ENCODE peak calls at places on chromosome 12, in four cellular contexts. O is hepatocyte, I is head of caudate nucleus, L is cardiac muscle cell. Q is an unnamed sample.

GRCh38 chr12:54258286-54258685 is 21.6 kb downstream of the CBX5 start:
- DNase-seq in O (no peak), I (peak), L (no peak), Q (no peak)

GRCh38 chr12:26691234-26691970 is 141.6 kb downstream of the ITPR2 start:
- DNase-seq in O (peak), I (peak), L (peak), Q (peak)

GRCh38 chr12:66746489-66747201 is 67.8 kb upstream of the GRIP1 start:
- DNase-seq in O (no peak), I (no peak), L (no peak), Q (no peak)

GRCh38 chr12:117111386-117112267 is 12.4 kb upstream of the TESC start:
- DNase-seq in O (no peak), I (no peak), L (no peak), Q (no peak)

GRCh38 chr12:70691018-70691672 is 53.9 kb upstream of the PTPRB start:
- DNase-seq in O (no peak), I (no peak), L (no peak), Q (no peak)

GRCh38 chr12:95637471-95638155 is 86.3 kb upstream of the USP44 start:
- DNase-seq in O (no peak), I (no peak), L (no peak), Q (no peak)

GRCh38 chr12:108634225-108634795 is 616 bp upstream of the SELPLG start:
- DNase-seq in O (no peak), I (no peak), L (no peak), Q (no peak)

GRCh38 chr12:1517734-1518485 is 76.5 kb downstream of the FBXL14 start:
- DNase-seq in O (no peak), I (no peak), L (no peak), Q (no peak)

GRCh38 chr12:95623554-95624170 is 72.4 kb upstream of the USP44 start:
- DNase-seq in O (peak), I (peak), L (peak), Q (peak)

GRCh38 chr12:2267624-2268477 is 215.1 kb downstream of the CACNA1C start:
- DNase-seq in O (peak), I (no peak), L (no peak), Q (no peak)

GRCh38 chr12:55717397-55718007 is 1.7 kb downstream of the BLOC1S1 start:
- DNase-seq in O (no peak), I (no peak), L (no peak), Q (no peak)

GRCh38 chr12:47078733-47079364 is 572 bp upstream of the PCED1B start:
- DNase-seq in O (peak), I (peak), L (peak), Q (peak)

GRCh38 chr12:31626270-31626669 is 33.2 kb upstream of the ETFBKMT start:
- DNase-seq in O (no peak), I (no peak), L (no peak), Q (no peak)

GRCh38 chr12:131167334-131167733 is 213.6 kb downstream of the ADGRD1 start:
- DNase-seq in O (no peak), I (peak), L (no peak), Q (no peak)

GRCh38 chr12:77577756-77578155 is 252.9 kb upstream of the NAV3 start:
- DNase-seq in O (no peak), I (no peak), L (no peak), Q (no peak)

GRCh38 chr12:76035045-76035444 is 3.5 kb upstream of the PHLDA1 start:
- DNase-seq in O (no peak), I (no peak), L (peak), Q (no peak)

GRCh38 chr12:40375076-40375475 is 150.3 kb downstream of the LRRK2 start:
- DNase-seq in O (no peak), I (no peak), L (no peak), Q (no peak)

GRCh38 chr12:77319141-77319540 is 253.8 kb upstream of the E2F7 start:
- DNase-seq in O (no peak), I (no peak), L (no peak), Q (no peak)